ENCODE peak calls at places on chromosomes 13 and 19, in seven cellular contexts. C is uterus, Y is neural crest cell, R is osteocyte, F is GM23338, B is GM06990, P is tibial artery. T is an unnamed sample.

GRCh38 chr19:33302974-33303790 is 848 bp upstream of the CEBPA start:
- DNase-seq in C (peak; percentile 64), Y (peak; percentile 52), R (no peak), F (peak; percentile 81), B (peak; percentile 53), P (peak; percentile 53), T (peak; percentile 70)

GRCh38 chr19:1213391-1214286 is 8.1 kb downstream of the STK11 start:
- DNase-seq in C (peak; percentile 60), Y (no peak), R (no peak), F (no peak), B (peak; percentile 56), P (peak; percentile 72), T (peak; percentile 77)

GRCh38 chr13:40402931-40403412 is 263.5 kb downstream of the FOXO1 start:
- DNase-seq in C (peak; percentile 52), Y (no peak), R (no peak), F (peak; percentile 18), B (no peak), P (no peak), T (no peak)

GRCh38 chr19:964761-965694 is 19.1 kb upstream of the WDR18 start:
- DNase-seq in C (no peak), Y (no peak), R (no peak), F (peak; percentile 58), B (no peak), P (no peak), T (no peak)

GRCh38 chr19:10478903-10479384 is 24.2 kb downstream of the KEAP1 start:
- DNase-seq in C (peak; percentile 91), Y (peak; percentile 61), R (peak; percentile 90), F (peak; percentile 98), B (peak; percentile 50), P (peak; percentile 93), T (peak; percentile 70)

GRCh38 chr13:22103628-22104027 is 432.8 kb downstream of the FGF9 start:
- DNase-seq in C (no peak), Y (no peak), R (no peak), F (no peak), B (no peak), P (no peak), T (no peak)

GRCh38 chr13:46341112-46341711 is 45.8 kb downstream of the RUBCNL start:
- DNase-seq in C (no peak), Y (no peak), R (peak; percentile 27), F (no peak), B (peak; percentile 54), P (no peak), T (peak; percentile 32)

GRCh38 chr13:76692326-76692725 is 193.9 kb downstream of the KCTD12 start:
- DNase-seq in C (no peak), Y (no peak), R (no peak), F (no peak), B (no peak), P (no peak), T (no peak)

GRCh38 chr13:105184221-105184620 is 1351.2 kb downstream of the EFNB2 start:
- DNase-seq in C (no peak), Y (no peak), R (no peak), F (no peak), B (no peak), P (no peak), T (no peak)

GRCh38 chr19:7927605-7928333 is 1.8 kb upstream of the CTXN1 start:
- DNase-seq in C (no peak), Y (no peak), R (no peak), F (no peak), B (peak; percentile 14), P (peak; percentile 21), T (no peak)

DNA sequence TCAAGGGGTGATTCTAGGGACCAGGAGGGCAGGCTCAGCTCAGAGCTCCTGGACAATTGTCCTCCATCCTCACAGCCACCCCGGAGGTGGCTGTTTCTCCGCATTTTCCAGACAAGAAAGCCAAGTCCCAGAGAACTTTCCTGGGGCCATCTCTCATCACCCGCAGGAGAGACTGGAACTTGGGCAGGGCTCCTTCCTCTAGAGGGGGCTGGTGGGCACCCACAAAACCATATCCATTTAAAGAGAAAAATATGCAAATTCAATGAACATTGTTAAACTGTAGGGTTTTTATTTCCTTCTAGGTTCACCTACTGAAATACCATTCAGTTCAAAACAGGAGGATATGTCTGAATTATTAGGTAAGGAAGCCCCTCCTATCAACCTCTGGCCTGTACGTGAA is 16.6 kb downstream of the SPACA7 start:
- DNase-seq in C (no peak), Y (no peak), R (no peak), F (peak; percentile 15), B (no peak), P (no peak), T (no peak)
- TF ChIP-seq CTCF in C (no peak), Y (no peak), R (no peak), F (peak; percentile 59), B (no peak), P (no peak), T (no peak)

GRCh38 chr13:75151081-75151643 is 330.8 kb downstream of the TBC1D4 start:
- DNase-seq in C (no peak), Y (no peak), R (no peak), F (no peak), B (no peak), P (no peak), T (no peak)

GRCh38 chr13:75149781-75150180 is 332.2 kb downstream of the TBC1D4 start:
- DNase-seq in C (no peak), Y (no peak), R (no peak), F (no peak), B (no peak), P (no peak), T (no peak)

GRCh38 chr13:75145926-75146325 is 336.0 kb downstream of the TBC1D4 start:
- DNase-seq in C (no peak), Y (no peak), R (no peak), F (no peak), B (no peak), P (no peak), T (no peak)
- TF ChIP-seq CTCF in C (no peak), Y (no peak), R (no peak), F (no peak), B (no peak), P (no peak), T (no peak)

DNA sequence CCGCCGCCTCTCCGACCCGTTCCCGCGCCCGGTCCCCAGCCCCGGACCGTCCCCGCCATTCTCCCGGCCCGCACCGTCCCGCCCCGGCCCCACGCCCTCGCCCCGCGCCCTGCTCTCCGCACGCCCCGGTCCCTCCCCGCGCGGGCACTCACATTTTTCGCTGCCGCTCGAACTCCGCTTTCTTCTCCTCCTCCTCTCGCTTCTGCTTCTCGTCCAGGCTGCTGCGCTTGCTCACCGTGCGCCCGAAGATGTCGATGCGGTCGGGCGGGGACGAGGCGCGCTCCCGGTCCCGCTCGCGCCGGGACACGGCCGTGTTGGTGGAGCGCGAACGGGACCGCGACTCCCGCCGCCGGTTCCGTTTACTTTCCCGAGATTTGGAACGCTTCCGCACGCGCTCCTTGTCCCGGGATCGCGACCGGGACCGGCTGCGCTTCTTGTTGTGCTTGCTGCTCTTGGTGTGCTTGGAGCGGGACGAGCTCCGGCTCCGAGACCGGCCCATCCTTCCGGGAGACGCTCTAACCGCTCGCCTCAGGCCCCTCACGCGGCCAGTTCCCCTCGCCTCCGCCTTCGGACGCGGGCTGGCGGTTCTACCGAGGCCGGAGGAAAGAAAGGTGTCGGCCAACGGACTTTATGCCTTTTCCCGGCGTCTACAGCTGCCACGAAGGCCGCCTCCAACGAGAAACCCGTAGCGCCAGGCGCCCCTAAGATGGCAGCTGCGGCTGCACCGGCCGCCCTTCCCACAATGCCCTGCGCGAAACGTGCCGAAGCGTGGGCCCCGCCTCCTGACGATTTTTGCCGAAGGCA is at the start of gene ARGLU1:
- DNase-seq in C (peak; percentile 97), Y (peak; percentile 97), R (peak; percentile 97), F (peak; percentile 96), B (peak; percentile 93), P (peak; percentile 90), T (peak; percentile 92)
- TF ChIP-seq CTCF in C (no peak), Y (no peak), R (no peak), F (no peak), B (no peak), P (no peak), T (no peak)

GRCh38 chr19:38209152-38209551 is 14.9 kb downstream of the DPF1 start:
- DNase-seq in C (no peak), Y (no peak), R (no peak), F (peak; percentile 84), B (no peak), P (no peak), T (no peak)

GRCh38 chr19:38211779-38212178 is 12.2 kb downstream of the DPF1 start:
- DNase-seq in C (no peak), Y (no peak), R (no peak), F (peak; percentile 73), B (no peak), P (no peak), T (no peak)

GRCh38 chr19:38209671-38210457 is 14.2 kb downstream of the DPF1 start:
- DNase-seq in C (peak; percentile 86), Y (no peak), R (no peak), F (peak; percentile 82), B (no peak), P (peak; percentile 74), T (no peak)

GRCh38 chr19:38210458-38210987 is 13.5 kb downstream of the DPF1 start:
- DNase-seq in C (peak; percentile 77), Y (peak; percentile 72), R (no peak), F (peak; percentile 97), B (no peak), P (no peak), T (no peak)

GRCh38 chr19:38211206-38211605 is 12.8 kb downstream of the DPF1 start:
- DNase-seq in C (peak; percentile 29), Y (no peak), R (no peak), F (peak; percentile 70), B (no peak), P (no peak), T (no peak)
- TF ChIP-seq CTCF in C (no peak), Y (peak; percentile 45), R (peak; percentile 12), F (no peak), B (no peak), P (no peak), T (no peak)

GRCh38 chr19:51339687-51340656 is 2.0 kb downstream of the VSIG10L start:
- DNase-seq in C (peak; percentile 99), Y (peak; percentile 91), R (peak; percentile 99), F (peak; percentile 99), B (peak; percentile 93), P (peak; percentile 99), T (peak; percentile 100)
- TF ChIP-seq CTCF in C (no peak), Y (peak; percentile 38), R (peak; percentile 22), F (no peak), B (peak; percentile 3), P (peak; percentile 67), T (peak; percentile 34)

DNA sequence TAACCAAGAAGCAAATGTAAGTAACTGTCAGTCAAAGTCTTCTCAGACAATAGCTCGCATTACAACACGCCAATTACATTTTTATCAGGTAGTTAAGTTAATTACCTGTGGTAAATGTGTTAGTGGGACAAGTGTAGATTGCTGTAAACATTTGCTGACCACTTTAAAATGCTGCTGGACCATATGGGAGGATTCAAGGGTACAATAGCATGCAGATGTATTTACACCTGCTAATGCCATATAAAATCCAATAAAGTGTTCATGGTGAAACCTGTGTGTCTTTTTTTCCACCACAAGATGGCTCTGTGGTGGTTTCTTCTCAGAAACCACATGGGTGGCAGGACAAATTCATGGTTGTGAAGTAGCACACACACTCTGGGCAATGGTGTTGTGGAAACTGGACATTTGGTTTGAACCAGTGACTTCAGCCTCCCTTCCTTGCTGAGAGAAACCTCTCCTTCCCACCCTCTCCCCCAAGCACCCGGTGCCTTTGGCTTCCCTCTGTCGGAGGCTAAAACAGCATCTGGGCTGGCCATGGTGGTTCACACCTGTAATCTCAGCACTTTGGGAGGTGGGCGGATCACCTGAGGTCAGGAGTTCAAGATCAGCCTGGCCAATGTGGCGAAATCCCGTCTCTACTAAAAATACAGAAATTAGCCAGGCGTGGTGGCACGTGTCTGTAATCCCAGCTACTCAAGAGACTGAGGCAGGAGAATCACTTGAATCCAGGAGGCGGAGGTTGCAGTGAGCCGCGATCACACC is 18.1 kb upstream of the GTF3A start:
- DNase-seq in C (no peak), Y (no peak), R (no peak), F (peak; percentile 27), B (no peak), P (no peak), T (peak; percentile 56)
- TF ChIP-seq CTCF in C (peak; percentile 27), Y (peak; percentile 62), R (peak; percentile 65), F (peak; percentile 46), B (peak; percentile 47), P (no peak), T (peak; percentile 41)

T was measured in GM13976.